ENCODE peak calls at places on chromosomes 11 and 22, in six cellular contexts. L is COR-L47, Q is iris pigment epithelial cell, D is dorsolateral prefrontal cortex, X is Calu3, S is iPS-NIHi11. C is an unnamed sample.
A peak's percentile ranks its signal among the peaks of the same experiment; 100 is the strongest.

GRCh38 chr22:17998913-17999312 is 25.4 kb downstream of the MICAL3 start:
- DNase-seq in L (no peak), Q (no peak), D (no peak), X (no peak), S (no peak), C (no peak)

GRCh38 chr22:44496305-44496704 is 1.7 kb downstream of the RTL6 start:
- DNase-seq in L (no peak), Q (no peak), D (no peak), X (no peak), S (no peak), C (no peak)

GRCh38 chr11:44016129-44016528 is 31.7 kb upstream of the ACCSL start:
- DNase-seq in L (no peak), Q (peak; percentile 38), D (peak; percentile 43), X (no peak), S (peak; percentile 15), C (no peak)

GRCh38 chr11:777288-778255 is at the start of gene GATD1:
- DNase-seq in L (peak; percentile 81), Q (peak; percentile 82), D (peak; percentile 85), X (peak; percentile 97), S (peak; percentile 100), C (peak; percentile 98)

GRCh38 chr22:44545773-44546172 is 47.7 kb upstream of the RTL6 start:
- DNase-seq in L (no peak), Q (no peak), D (no peak), X (no peak), S (no peak), C (no peak)

GRCh38 chr22:50282361-50283144 is 12.4 kb upstream of the MAPK11 start:
- DNase-seq in L (no peak), Q (peak; percentile 85), D (no peak), X (peak; percentile 95), S (peak; percentile 63), C (no peak)

GRCh38 chr11:34495239-34495723 is 18.3 kb downstream of the ELF5 start:
- DNase-seq in L (no peak), Q (no peak), D (no peak), X (no peak), S (no peak), C (no peak)

GRCh38 chr11:85540181-85540580 is 87.0 kb downstream of the DLG2 start:
- DNase-seq in L (no peak), Q (no peak), D (no peak), X (no peak), S (no peak), C (no peak)

GRCh38 chr11:115665958-115666357 is 161.7 kb upstream of the CADM1 start:
- DNase-seq in L (no peak), Q (no peak), D (no peak), X (no peak), S (no peak), C (no peak)

GRCh38 chr11:17918049-17918605 is 94.7 kb downstream of the SERGEF start:
- DNase-seq in L (no peak), Q (no peak), D (no peak), X (no peak), S (no peak), C (no peak)